ENCODE peak calls at places on chromosomes 5 and 9, in seven cellular contexts. F is H1, Q is HCT116, S is SK-N-SH, A is GM12878, M is K562, R is HepG2. Z is an unnamed sample.
A peak's percentile ranks its signal among the peaks of the same experiment; 100 is the strongest.

GRCh38 chr9:130448035-130448624 is 3.4 kb downstream of the ASS1 start:
- DNase-seq in M (no peak), A (no peak), S (no peak), Q (no peak), R (no peak), F (no peak), Z (no peak)

GRCh38 chr9:83937861-83938455 is 16.7 kb upstream of the KIF27 start:
- DNase-seq in R (peak; percentile 68), Q (peak; percentile 62), M (peak; percentile 54), F (peak; percentile 47), A (no peak), S (peak; percentile 54), Z (peak; percentile 51)

GRCh38 chr9:129436751-129437625 is 183.9 kb downstream of the C9orf50 start:
- DNase-seq in Q (no peak), A (no peak), S (peak; percentile 88), M (peak; percentile 65), F (no peak), R (no peak), Z (no peak)

GRCh38 chr5:151742870-151743294 is 15.5 kb downstream of the ATOX1 start:
- DNase-seq in S (peak; percentile 62), R (peak; percentile 41), A (no peak), M (peak; percentile 35), F (peak; percentile 70), Q (peak; percentile 56), Z (peak; percentile 55)

GRCh38 chr9:2085719-2086515 is 70.8 kb downstream of the SMARCA2 start:
- DNase-seq in M (no peak), A (no peak), R (no peak), F (no peak), Q (no peak), S (peak; percentile 33), Z (no peak)

GRCh38 chr9:133534346-133535284 is at the start of gene ADAMTSL2:
- DNase-seq in R (peak; percentile 73), S (peak; percentile 90), M (peak; percentile 53), Q (no peak), A (no peak), F (peak; percentile 79), Z (no peak)

GRCh38 chr9:35604578-35605335 is at the start of gene TESK1:
- DNase-seq in S (peak; percentile 90), R (peak; percentile 64), F (peak; percentile 92), Q (peak; percentile 48), A (no peak), M (peak; percentile 82), Z (peak; percentile 67)

GRCh38 chr9:85215416-85215815 is 526.3 kb downstream of the AGTPBP1 start:
- DNase-seq in F (no peak), R (no peak), A (no peak), Q (no peak), M (no peak), S (no peak), Z (no peak)

GRCh38 chr5:62608529-62609511 is 30.2 kb downstream of the LRRC70 start:
- DNase-seq in S (no peak), M (no peak), F (no peak), Q (no peak), R (no peak), A (no peak), Z (no peak)

GRCh38 chr5:82168294-82168693 is 109.9 kb downstream of the RPS23 start:
- DNase-seq in S (no peak), Q (no peak), A (no peak), M (no peak), R (no peak), F (no peak), Z (no peak)

GRCh38 chr9:94855919-94856318 is 129.4 kb downstream of the AOPEP start:
- DNase-seq in S (no peak), F (peak; percentile 28), A (no peak), Q (no peak), M (no peak), R (no peak), Z (no peak)

GRCh38 chr5:133149333-133149732 is 97.5 kb downstream of the HSPA4 start:
- DNase-seq in F (no peak), R (no peak), S (peak; percentile 41), Q (no peak), M (no peak), A (no peak), Z (no peak)

GRCh38 chr5:178563621-178564020 is 26.6 kb downstream of the COL23A1 start:
- DNase-seq in A (no peak), S (no peak), F (no peak), M (no peak), R (no peak), Q (no peak), Z (no peak)

GRCh38 chr5:178564842-178565550 is 25.2 kb downstream of the COL23A1 start:
- DNase-seq in M (no peak), A (no peak), F (no peak), S (no peak), Q (no peak), R (no peak), Z (no peak)

GRCh38 chr5:178561746-178562264 is 28.4 kb downstream of the COL23A1 start:
- DNase-seq in S (no peak), R (no peak), M (no peak), F (no peak), A (no peak), Q (no peak), Z (no peak)

GRCh38 chr5:178560911-178561310 is 29.3 kb downstream of the COL23A1 start:
- DNase-seq in R (no peak), A (no peak), S (no peak), M (no peak), F (no peak), Q (no peak), Z (no peak)

DNA sequence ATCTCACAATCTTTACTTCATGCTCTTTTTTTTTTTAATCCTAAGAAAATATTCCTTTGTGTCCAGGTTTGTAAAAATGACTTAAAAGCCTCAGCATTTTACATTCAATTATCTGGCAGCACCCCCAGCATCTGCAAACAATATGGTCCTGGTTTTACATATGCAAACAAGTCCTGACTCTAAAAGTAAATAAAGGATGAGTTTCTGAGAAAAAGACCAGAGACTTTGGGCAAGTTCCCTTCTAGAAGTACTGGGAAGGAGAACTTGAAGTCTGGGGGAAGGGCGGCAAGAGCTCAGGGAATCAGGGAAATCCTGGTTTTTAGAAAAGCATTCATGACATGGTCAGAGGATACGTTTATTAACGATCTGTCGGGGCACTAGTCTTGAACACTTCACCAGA is 25.8 kb downstream of the COL23A1 start:
- DNase-seq in M (no peak), S (no peak), A (no peak), Q (no peak), F (no peak), R (no peak), Z (no peak)
- TF ChIP-seq YY1 in M (no peak), S (no peak), A (no peak), Q (no peak), F (no peak), R (no peak), Z (no peak)

DNA sequence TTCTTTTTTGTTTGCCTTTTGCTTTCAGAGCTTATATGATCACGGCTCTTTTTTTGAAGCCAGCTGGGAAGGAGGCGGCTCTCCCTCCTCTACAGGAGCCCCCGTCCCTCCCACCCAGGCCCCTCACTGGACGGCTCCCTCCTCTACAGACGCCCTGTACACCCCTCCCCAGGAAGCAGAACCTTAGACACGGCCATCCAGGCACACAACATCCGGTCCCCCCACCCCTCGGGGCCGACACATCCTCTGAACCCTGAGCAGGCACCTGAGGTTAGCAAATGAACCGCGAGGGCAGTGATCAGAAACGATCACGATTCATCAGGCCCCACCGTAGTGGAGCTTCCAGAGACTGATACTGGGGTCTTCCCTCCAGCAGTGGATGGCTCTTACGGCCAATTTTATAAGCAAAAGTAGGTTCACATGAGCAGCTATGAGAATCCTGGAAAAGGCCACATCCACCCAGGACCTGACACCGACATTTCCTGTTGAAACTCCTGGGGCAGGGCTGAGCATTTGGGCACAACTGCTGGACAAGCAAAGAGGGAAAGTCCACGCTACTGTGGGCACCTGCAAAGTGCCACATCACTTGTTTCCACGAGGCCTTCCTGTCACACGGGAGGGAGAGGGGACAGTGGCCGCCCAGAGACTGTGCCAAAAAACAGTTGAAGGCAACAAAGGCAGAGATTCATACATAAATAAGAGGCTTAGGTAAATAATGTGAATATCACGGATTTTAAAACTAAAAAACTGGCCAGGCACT is 78.9 kb downstream of the SEMA4D start:
- DNase-seq in R (no peak), Q (no peak), S (no peak), A (no peak), M (no peak), F (no peak), Z (no peak)
- H3K4me3 ChIP-seq in R (no peak overlapping the region), Q (no peak overlapping the region), S (no peak overlapping the region), A (peak overlapping the region; percentile 62), M (no peak overlapping the region), F (no peak overlapping the region), Z (no peak overlapping the region)

DNA sequence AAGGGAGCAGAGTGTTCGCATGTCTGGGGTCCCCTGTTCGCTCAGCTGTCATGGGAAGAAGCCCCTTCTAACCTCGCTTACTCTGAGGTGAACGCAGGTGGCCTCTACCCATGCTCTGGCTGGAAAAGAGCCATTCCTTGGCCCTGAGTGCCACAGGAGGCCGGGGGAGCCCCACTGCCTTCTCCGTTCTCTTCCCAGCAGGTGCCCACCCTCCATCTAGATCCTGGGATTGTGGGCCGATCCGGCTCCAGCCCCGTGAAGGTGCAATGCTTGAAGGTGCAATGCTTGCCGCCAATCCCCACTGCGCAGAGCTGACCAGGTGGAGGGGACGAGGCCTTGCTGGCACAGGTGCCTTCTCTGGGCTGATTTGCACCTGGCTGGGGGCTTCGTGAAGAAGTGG is 95.4 kb downstream of the MRPL36 start:
- DNase-seq in R (no peak), Q (no peak), F (peak; percentile 35), A (no peak), S (no peak), M (no peak), Z (no peak)
- H3K27me3 ChIP-seq in R (peaks cover 11% of the 10 kb centered on the region), Q (no peaks in the 10 kb centered on the region), F (peaks cover 9% of the 10 kb centered on the region), A (peaks cover 4% of the 10 kb centered on the region), S (peaks cover 79% of the 10 kb centered on the region), M (peaks cover 89% of the 10 kb centered on the region), Z (peaks cover 9% of the 10 kb centered on the region)

DNA sequence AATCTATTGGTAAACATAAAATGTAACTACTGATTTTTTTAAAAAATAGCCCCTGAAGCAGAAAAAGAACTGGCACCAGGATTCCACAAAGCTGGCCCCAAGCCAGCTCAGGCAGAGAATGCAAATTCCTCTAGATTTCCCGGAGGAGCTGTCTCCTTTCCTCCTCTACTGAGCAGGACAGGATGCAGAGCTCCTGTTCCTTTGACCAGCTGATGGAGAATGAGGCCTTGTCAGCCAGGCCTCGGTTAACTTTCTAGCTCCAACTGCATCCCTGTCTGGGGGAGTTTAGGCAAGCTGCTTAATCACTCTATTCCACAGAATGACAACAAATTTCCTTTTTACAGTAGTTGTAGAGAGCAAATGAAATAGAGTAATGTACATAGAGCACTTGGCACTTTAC is 155.5 kb downstream of the GNAQ start:
- DNase-seq in Q (no peak), M (no peak), F (no peak), S (peak; percentile 43), R (no peak), A (no peak), Z (no peak)
- TF ChIP-seq YY1 in Q (no peak), M (no peak), F (no peak), S (no peak), R (no peak), A (no peak), Z (no peak)